ENCODE peak calls at places on chromosomes 11 and 22, in four cellular contexts. B is ovary, T is pancreas, Z is adrenal gland. I is an unnamed sample.

GRCh38 chr22:35995772-35996171 is 32.9 kb downstream of the RBFOX2 start:
- DNase-seq in B (peak), T (no peak), Z (peak), I (peak)

GRCh38 chr11:35820614-35821013 is 123.2 kb upstream of the LDLRAD3 start:
- DNase-seq in B (no peak), T (no peak), Z (peak), I (no peak)

GRCh38 chr11:69348414-69349235 is 54.7 kb downstream of the MYEOV start:
- DNase-seq in B (no peak), T (no peak), Z (no peak), I (no peak)

GRCh38 chr11:107669156-107669740 is 42.6 kb downstream of the SLN start:
- DNase-seq in B (no peak), T (no peak), Z (no peak), I (no peak)

GRCh38 chr22:48955351-48956311 is 872.0 kb downstream of the BRD1 start:
- DNase-seq in B (no peak), T (no peak), Z (no peak), I (no peak)

GRCh38 chr11:110000045-110000502 is 93.1 kb upstream of the ZC3H12C start:
- DNase-seq in B (no peak), T (no peak), Z (no peak), I (no peak)

GRCh38 chr11:2540521-2541320 is 95.9 kb downstream of the KCNQ1 start:
- DNase-seq in B (peak), T (no peak), Z (peak), I (peak)

GRCh38 chr11:111336582-111337256 is 38.4 kb downstream of the POU2AF3 start:
- DNase-seq in B (no peak), T (no peak), Z (peak), I (no peak)

GRCh38 chr11:93841446-93841845 is 9.0 kb downstream of the VSTM5 start:
- DNase-seq in B (no peak), T (no peak), Z (no peak), I (no peak)

GRCh38 chr22:44261164-44261860 is 51.4 kb downstream of the SHISAL1 start:
- DNase-seq in B (no peak), T (no peak), Z (no peak), I (no peak)

GRCh38 chr22:34850010-34850409 is 215.9 kb upstream of the ISX start:
- DNase-seq in B (no peak), T (no peak), Z (no peak), I (no peak)

GRCh38 chr11:44258190-44258489 is 51.8 kb downstream of the ALX4 start:
- DNase-seq in B (no peak), T (no peak), Z (no peak), I (no peak)

GRCh38 chr11:122981388-122982264 is at the start of gene BSX:
- DNase-seq in B (peak), T (peak), Z (peak), I (peak)

GRCh38 chr11:114615448-114616361 is 20.1 kb upstream of the NXPE4 start:
- DNase-seq in B (no peak), T (no peak), Z (no peak), I (no peak)

GRCh38 chr22:19994851-19995610 is 21.6 kb downstream of the ARVCF start:
- DNase-seq in B (no peak), T (no peak), Z (no peak), I (no peak)

GRCh38 chr11:42494459-42494858 is 817.3 kb upstream of the API5 start:
- DNase-seq in B (no peak), T (no peak), Z (no peak), I (no peak)

GRCh38 chr11:86570020-86570419 is 102.4 kb downstream of the ME3 start:
- DNase-seq in B (no peak), T (no peak), Z (no peak), I (no peak)

GRCh38 chr11:17528906-17529813 is 15.1 kb downstream of the USH1C start:
- DNase-seq in B (no peak), T (no peak), Z (no peak), I (no peak)

GRCh38 chr22:45318558-45319318 is 9.0 kb downstream of the FAM118A start:
- DNase-seq in B (peak), T (no peak), Z (no peak), I (no peak)

GRCh38 chr11:48210052-48210451 is 6.6 kb upstream of the OR4B1 start:
- DNase-seq in B (no peak), T (no peak), Z (no peak), I (no peak)

GRCh38 chr11:108654994-108655631 is 9.8 kb upstream of the DDX10 start:
- DNase-seq in B (no peak), T (peak), Z (peak), I (no peak)

GRCh38 chr11:70270877-70271634 is 566 bp downstream of the PPFIA1 start:
- DNase-seq in B (no peak), T (peak), Z (peak), I (peak)

GRCh38 chr22:32469799-32470212 is 4.8 kb upstream of the FBXO7 start:
- DNase-seq in B (no peak), T (peak), Z (peak), I (no peak)

GRCh38 chr11:47586043-47586442 is 435 bp upstream of the FAM180B start:
- DNase-seq in B (peak), T (no peak), Z (no peak), I (peak)

GRCh38 chr11:2420502-2421225 is 20.1 kb downstream of the TSSC4 start:
- DNase-seq in B (peak), T (peak), Z (peak), I (peak)

GRCh38 chr22:24271406-24271760 is 752 bp downstream of the SPECC1L start:
- DNase-seq in B (peak), T (no peak), Z (no peak), I (no peak)

GRCh38 chr22:43399338-43399979 is 12.4 kb upstream of the MPPED1 start:
- DNase-seq in B (no peak), T (no peak), Z (no peak), I (no peak)

GRCh38 chr11:46457659-46458058 is 66.1 kb upstream of the CHRM4 start:
- DNase-seq in B (no peak), T (no peak), Z (peak), I (no peak)

GRCh38 chr11:20363500-20364411 is at the start of gene HTATIP2:
- DNase-seq in B (peak), T (peak), Z (peak), I (peak)

GRCh38 chr11:2877474-2877873 is 8.1 kb downstream of the CDKN1C start:
- DNase-seq in B (no peak), T (no peak), Z (no peak), I (no peak)

GRCh38 chr11:85809881-85810280 is 1.1 kb downstream of the SYTL2 start:
- DNase-seq in B (no peak), T (no peak), Z (peak), I (no peak)

GRCh38 chr11:117271208-117271607 is 19.9 kb upstream of the BACE1-AS start:
- DNase-seq in B (no peak), T (no peak), Z (no peak), I (no peak)

GRCh38 chr22:31046591-31047226 is 34.4 kb upstream of the SMTN start:
- DNase-seq in B (peak), T (peak), Z (peak), I (peak)

GRCh38 chr11:108853864-108854263 is 189.0 kb downstream of the DDX10 start:
- DNase-seq in B (no peak), T (no peak), Z (peak), I (peak)

GRCh38 chr11:659532-660085 is 22.5 kb downstream of the DRD4 start:
- DNase-seq in B (no peak), T (no peak), Z (no peak), I (no peak)

GRCh38 chr11:34495724-34496377 is 17.7 kb downstream of the ELF5 start:
- DNase-seq in B (no peak), T (no peak), Z (no peak), I (no peak)

DNA sequence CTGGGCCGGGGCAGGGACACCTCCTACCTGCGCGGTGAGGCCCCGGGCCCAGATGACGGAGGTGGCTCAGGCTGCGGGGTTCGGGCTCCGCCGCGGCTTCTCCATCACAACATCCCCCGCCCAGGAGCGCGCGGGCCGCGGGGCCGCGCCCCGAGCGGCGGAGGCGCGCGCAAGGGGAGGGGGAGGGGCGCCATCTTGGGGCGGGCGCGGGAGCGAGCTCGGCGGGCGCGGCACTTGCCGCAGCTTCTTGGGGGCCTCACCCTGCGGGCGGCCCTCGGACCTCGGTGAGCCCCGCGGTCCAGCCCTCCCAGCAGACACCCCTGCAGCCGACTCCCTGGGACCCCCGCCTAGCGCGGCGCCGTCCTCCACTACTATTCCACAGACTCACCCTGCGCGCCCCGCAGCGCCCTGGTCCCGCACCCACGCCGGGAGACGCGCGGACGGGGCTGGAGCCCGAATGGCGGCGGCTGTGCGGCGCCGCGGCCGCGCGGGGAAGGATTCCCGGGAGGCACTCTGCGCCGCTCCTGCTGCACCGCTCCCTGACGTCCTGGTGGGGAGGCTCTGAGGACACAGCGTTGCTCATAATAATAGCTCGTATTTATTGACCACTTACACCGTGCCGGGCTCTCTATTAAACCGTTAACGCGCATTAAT is at the start of gene APBB1:
- DNase-seq in B (peak), T (peak), Z (peak), I (peak)
- H3K27ac ChIP-seq in B (peak), T (peak), Z (no peak), I (peak)

DNA sequence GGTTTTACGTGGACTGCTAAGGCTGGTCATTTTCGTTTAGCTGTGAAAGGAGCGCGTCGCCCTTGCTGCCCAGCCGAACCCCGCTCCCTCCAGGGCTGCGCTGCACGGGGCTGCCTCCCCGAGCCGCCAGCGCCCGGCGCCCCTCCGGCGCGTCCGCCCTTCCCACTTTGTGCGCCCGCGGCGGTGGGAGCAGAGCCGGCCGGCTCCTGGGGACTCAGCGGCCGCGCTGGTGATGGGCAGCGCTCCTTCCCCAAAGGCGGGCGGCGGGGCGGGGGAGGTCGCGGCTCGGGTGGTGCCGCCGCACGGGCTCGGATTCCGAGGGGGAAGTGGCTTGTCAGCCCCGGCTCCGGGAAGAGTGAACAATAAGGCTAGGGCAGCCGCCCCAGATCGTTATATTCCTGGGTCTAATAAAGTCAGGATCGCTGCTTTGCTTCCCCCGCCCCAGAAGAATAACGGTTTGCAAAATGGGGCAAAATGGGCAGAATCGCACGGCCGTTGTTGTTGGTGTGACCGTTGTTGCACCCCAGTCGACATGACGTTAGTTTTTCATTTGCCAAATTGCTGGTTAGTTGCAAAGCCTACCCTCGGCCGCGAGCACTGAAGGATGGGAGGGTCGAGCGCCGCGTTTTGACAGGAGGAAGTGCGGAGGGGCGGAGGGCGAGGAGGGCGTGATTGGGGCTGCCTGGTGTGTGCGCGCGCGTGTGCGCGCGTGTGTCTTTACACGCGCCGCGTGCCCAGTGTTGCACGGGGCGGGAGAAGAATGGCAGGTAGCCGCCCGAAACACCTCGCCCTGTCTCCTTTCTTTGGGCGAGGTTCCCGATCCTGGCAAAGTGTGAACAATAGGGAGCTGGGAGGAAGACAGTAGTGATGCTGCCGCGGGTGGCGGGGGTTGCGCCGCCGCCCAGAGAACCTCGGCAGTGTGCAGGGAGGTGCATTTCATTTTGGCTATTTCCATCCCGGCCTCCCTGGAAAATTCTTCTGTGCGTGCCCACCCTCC is 829 bp downstream of the NCAM1 start:
- DNase-seq in B (peak), T (no peak), Z (peak), I (peak)
- TF ChIP-seq CTCF in B (no peak), T (no peak), Z (no peak), I (no peak)

GRCh38 chr11:100080401-100080800 is 606.7 kb upstream of the ARHGAP42 start:
- DNase-seq in B (no peak), T (no peak), Z (no peak), I (no peak)
- H3K27ac ChIP-seq in B (no peak), T (no peak), Z (no peak), I (no peak)

GRCh38 chr11:10908215-10908990 is 50.5 kb upstream of the ZBED5 start:
- DNase-seq in B (no peak), T (peak), Z (no peak), I (no peak)

GRCh38 chr11:10902301-10902700 is 44.4 kb upstream of the ZBED5 start:
- DNase-seq in B (no peak), T (no peak), Z (no peak), I (no peak)

GRCh38 chr11:10902756-10903155 is 44.9 kb upstream of the ZBED5 start:
- DNase-seq in B (no peak), T (no peak), Z (no peak), I (no peak)

GRCh38 chr11:10909141-10909883 is 51.5 kb upstream of the ZBED5 start:
- DNase-seq in B (no peak), T (no peak), Z (no peak), I (no peak)

DNA sequence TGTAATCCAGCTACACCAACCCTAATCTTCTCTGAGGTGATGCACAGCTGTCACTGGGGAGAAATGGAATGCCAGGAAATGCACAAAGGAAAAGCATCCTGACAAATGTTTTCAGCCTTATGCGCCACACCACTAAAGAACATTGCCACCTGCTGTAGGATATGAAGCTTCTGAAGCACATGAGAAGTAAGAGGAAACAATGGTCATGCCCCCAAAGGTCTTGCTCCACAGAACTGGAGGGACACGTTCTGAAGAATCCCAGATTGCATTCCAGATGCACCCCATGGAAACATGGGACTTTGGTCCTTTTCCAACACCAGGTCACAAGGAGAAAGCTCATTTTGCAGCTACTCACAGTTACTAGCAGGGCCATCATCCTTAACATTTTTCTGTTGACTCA is 48.7 kb upstream of the ZBED5 start:
- DNase-seq in B (no peak), T (no peak), Z (no peak), I (no peak)
- TF ChIP-seq CTCF in B (no peak), T (no peak), Z (no peak), I (peak)

DNA sequence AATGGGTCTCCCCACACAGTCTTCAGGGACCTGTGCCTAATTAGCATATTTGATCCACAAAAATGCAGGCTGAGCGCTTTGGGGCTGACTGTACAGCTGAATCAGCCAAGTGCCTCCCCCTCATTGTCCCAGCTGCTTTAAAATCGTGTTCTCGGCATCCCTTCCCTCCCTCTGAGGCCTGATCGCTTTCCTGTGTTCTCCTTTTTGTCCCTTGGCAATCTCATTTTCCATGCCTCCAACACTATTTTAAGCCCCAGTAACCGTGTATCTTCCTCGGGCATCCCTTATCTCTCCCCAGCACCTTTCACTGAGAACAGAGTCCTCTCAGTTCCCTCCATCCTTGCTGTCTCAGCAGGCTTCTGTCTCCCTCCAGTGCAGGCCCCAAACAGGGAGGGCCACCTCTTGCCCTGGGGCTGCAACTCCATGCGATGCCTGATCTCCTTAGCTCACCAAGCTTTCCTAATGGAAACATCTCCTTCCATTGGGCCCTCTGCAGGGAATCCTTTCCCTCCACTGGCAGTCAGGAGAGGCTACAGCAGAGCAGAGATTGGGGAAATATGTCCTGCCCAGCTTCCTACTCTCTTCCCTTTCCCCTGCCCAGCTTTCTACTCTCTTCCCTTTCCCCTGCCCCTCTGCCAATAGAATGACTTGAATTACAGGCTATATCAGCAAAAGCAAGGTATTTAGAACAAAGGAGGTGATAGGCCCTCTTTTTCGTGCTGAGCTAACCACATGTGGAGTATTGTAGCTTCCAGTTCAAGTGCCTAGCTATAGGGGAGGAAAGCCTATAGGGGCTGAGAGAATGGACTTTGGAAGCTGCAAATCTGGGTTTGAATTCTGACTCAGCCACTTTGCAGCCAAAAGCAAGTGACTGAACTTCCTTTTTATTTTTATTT is 13.9 kb downstream of the UQCR10 start:
- DNase-seq in B (peak), T (no peak), Z (no peak), I (no peak)
- H3K27ac ChIP-seq in B (no peak), T (peak), Z (peak), I (peak)

DNA sequence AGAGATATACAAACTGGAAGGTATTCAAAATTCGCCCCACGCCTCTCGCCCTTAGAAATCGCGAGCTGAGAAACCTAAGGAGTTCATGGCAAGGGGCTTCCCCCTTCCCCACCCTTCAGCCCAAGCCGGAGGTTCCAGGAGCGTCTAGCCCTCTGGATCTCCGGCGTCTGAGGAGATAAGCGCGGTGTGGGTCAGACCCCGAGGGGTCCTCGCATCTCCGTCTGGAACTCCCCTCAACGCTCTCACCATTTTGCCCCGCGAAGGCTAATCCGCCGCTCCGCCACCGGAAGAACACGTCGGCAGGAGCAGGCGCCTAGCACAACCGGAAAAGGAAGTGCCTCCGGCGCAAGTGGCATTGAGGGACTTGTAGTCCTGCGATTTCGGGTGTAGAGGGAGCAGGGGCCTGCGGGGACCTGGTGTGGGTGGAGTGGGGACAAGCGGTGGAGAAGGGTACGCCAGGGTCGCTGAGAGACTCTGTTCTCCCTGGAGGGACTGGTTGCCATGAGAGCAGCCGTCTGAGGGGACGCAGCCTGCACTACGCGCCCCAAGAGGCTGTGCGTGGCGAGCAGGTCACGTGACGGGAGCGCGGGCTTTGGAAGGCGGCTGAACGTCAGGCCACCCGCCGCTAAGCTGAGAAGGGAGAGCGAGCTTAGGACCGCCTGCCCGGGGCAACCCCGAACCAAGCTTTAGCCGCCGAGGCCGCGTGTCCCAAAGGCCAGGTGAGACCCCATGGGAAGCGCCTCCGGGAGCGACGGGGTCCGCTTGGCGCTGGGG is at the start of the genes FEN1 and TMEM258:
- DNase-seq in B (peak), T (peak), Z (peak), I (peak)
- TF ChIP-seq CTCF in B (peak), T (no peak), Z (peak), I (peak)

GRCh38 chr11:18700872-18701271 is 2.3 kb downstream of the TMEM86A start:
- DNase-seq in B (no peak), T (no peak), Z (no peak), I (no peak)
- H3K27ac ChIP-seq in B (peak), T (no peak), Z (no peak), I (no peak)

DNA sequence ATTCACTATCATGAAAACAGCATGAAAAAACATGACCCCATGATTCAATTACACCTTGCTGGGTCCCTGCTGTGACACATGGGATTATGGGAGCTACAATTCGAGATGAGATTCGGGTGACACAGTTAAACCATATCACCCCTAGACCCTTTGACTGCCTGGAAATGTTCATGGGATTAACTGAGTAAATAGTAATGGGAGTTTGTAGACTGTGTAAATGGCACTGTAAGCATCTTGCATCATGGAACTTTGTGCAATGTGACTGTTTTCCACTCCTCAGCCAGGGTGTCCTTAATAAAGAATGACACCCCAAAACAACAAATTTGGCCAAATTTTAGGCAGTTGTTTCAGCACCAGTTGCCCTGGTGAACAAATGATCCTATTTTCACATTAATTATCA is 7.9 kb upstream of the SLC22A25 start:
- DNase-seq in B (no peak), T (no peak), Z (no peak), I (no peak)
- TF ChIP-seq CTCF in B (no peak), T (no peak), Z (no peak), I (no peak)